ENCODE peak calls at places on chromosomes 4 and X, in six cellular contexts. One of them, this sample, is unnamed.

GRCh38 chrX:37716502-37717068 is 31.0 kb downstream of the XK start:
- DNase-seq in tibial artery: no peak
- DNase-seq in psoas muscle: no peak
- DNase-seq in sigmoid colon: no peak
- DNase-seq in epithelial cell of esophagus: no peak
- DNase-seq in mucosa of descending colon: no peak
- DNase-seq in this sample: no peak

GRCh38 chrX:103688949-103689348 is 2.5 kb upstream of the MORF4L2 start:
- DNase-seq in tibial artery: no peak
- DNase-seq in epithelial cell of esophagus: peak
- DNase-seq in psoas muscle: no peak
- DNase-seq in sigmoid colon: no peak
- DNase-seq in mucosa of descending colon: no peak
- DNase-seq in this sample: no peak

GRCh38 chr4:158008551-158009218 is 164.1 kb downstream of the GASK1B start:
- DNase-seq in mucosa of descending colon: no peak
- DNase-seq in tibial artery: no peak
- DNase-seq in sigmoid colon: no peak
- DNase-seq in epithelial cell of esophagus: peak
- DNase-seq in psoas muscle: no peak
- DNase-seq in this sample: no peak

GRCh38 chr4:6767725-6768538 is 14.6 kb upstream of the KIAA0232 start:
- DNase-seq in epithelial cell of esophagus: no peak
- DNase-seq in psoas muscle: peak
- DNase-seq in sigmoid colon: peak
- DNase-seq in tibial artery: no peak
- DNase-seq in mucosa of descending colon: peak
- DNase-seq in this sample: peak

GRCh38 chr4:2322227-2322626 is 60.3 kb upstream of the MXD4 start:
- DNase-seq in mucosa of descending colon: no peak
- DNase-seq in tibial artery: peak
- DNase-seq in sigmoid colon: no peak
- DNase-seq in psoas muscle: no peak
- DNase-seq in epithelial cell of esophagus: no peak
- DNase-seq in this sample: no peak

GRCh38 chrX:30735839-30736238 is 82.6 kb downstream of the GK start:
- DNase-seq in sigmoid colon: no peak
- DNase-seq in psoas muscle: no peak
- DNase-seq in mucosa of descending colon: no peak
- DNase-seq in tibial artery: no peak
- DNase-seq in epithelial cell of esophagus: peak
- DNase-seq in this sample: peak

GRCh38 chrX:149374751-149375150 is 130.4 kb downstream of the IDS start:
- DNase-seq in tibial artery: no peak
- DNase-seq in psoas muscle: no peak
- DNase-seq in mucosa of descending colon: no peak
- DNase-seq in sigmoid colon: no peak
- DNase-seq in epithelial cell of esophagus: no peak
- DNase-seq in this sample: no peak

GRCh38 chr4:8235224-8235623 is 34.3 kb upstream of the HTRA3 start:
- DNase-seq in psoas muscle: no peak
- DNase-seq in epithelial cell of esophagus: no peak
- DNase-seq in tibial artery: no peak
- DNase-seq in sigmoid colon: no peak
- DNase-seq in mucosa of descending colon: no peak
- DNase-seq in this sample: no peak

GRCh38 chr4:37279121-37279520 is 34.6 kb downstream of the NWD2 start:
- DNase-seq in epithelial cell of esophagus: no peak
- DNase-seq in sigmoid colon: no peak
- DNase-seq in mucosa of descending colon: no peak
- DNase-seq in psoas muscle: no peak
- DNase-seq in tibial artery: no peak
- DNase-seq in this sample: no peak

GRCh38 chr4:83197555-83198235 is 83.2 kb upstream of the PLAC8 start:
- DNase-seq in epithelial cell of esophagus: peak
- DNase-seq in sigmoid colon: peak
- DNase-seq in psoas muscle: no peak
- DNase-seq in tibial artery: no peak
- DNase-seq in mucosa of descending colon: peak
- DNase-seq in this sample: peak

GRCh38 chr4:128823025-128823661 is 13.6 kb downstream of the JADE1 start:
- DNase-seq in mucosa of descending colon: no peak
- DNase-seq in tibial artery: no peak
- DNase-seq in epithelial cell of esophagus: peak
- DNase-seq in psoas muscle: no peak
- DNase-seq in sigmoid colon: no peak
- DNase-seq in this sample: no peak

GRCh38 chr4:118772149-118773081 is 63.5 kb downstream of the SEC24D start:
- DNase-seq in epithelial cell of esophagus: peak
- DNase-seq in tibial artery: no peak
- DNase-seq in mucosa of descending colon: no peak
- DNase-seq in sigmoid colon: no peak
- DNase-seq in psoas muscle: no peak
- DNase-seq in this sample: no peak

GRCh38 chrX:103530540-103530939 is 11.3 kb upstream of the RAB40A start:
- DNase-seq in mucosa of descending colon: no peak
- DNase-seq in sigmoid colon: no peak
- DNase-seq in tibial artery: no peak
- DNase-seq in psoas muscle: no peak
- DNase-seq in epithelial cell of esophagus: no peak
- DNase-seq in this sample: no peak

GRCh38 chr4:165106518-165106917 is 6.1 kb downstream of the TMEM192 start:
- DNase-seq in tibial artery: no peak
- DNase-seq in epithelial cell of esophagus: no peak
- DNase-seq in psoas muscle: no peak
- DNase-seq in sigmoid colon: no peak
- DNase-seq in mucosa of descending colon: no peak
- DNase-seq in this sample: no peak

GRCh38 chrX:146956760-146957159 is 142.2 kb upstream of the CXorf51A start:
- DNase-seq in sigmoid colon: no peak
- DNase-seq in mucosa of descending colon: no peak
- DNase-seq in tibial artery: no peak
- DNase-seq in psoas muscle: no peak
- DNase-seq in epithelial cell of esophagus: no peak
- DNase-seq in this sample: no peak

GRCh38 chr4:54165438-54165837 is 63.7 kb upstream of the PDGFRA start:
- DNase-seq in mucosa of descending colon: no peak
- DNase-seq in sigmoid colon: no peak
- DNase-seq in psoas muscle: no peak
- DNase-seq in epithelial cell of esophagus: peak
- DNase-seq in tibial artery: no peak
- DNase-seq in this sample: no peak

GRCh38 chrX:2576793-2577192 is 76.0 kb upstream of the DHRSX start:
- DNase-seq in sigmoid colon: no peak
- DNase-seq in psoas muscle: no peak
- DNase-seq in tibial artery: no peak
- DNase-seq in epithelial cell of esophagus: peak
- DNase-seq in mucosa of descending colon: no peak
- DNase-seq in this sample: no peak

GRCh38 chrX:150446995-150447394 is 83.9 kb downstream of the MAMLD1 start:
- DNase-seq in epithelial cell of esophagus: no peak
- DNase-seq in mucosa of descending colon: no peak
- DNase-seq in sigmoid colon: no peak
- DNase-seq in psoas muscle: no peak
- DNase-seq in tibial artery: no peak
- DNase-seq in this sample: no peak

GRCh38 chr4:57374866-57375595 is 264.8 kb upstream of the IGFBP7 start:
- DNase-seq in epithelial cell of esophagus: no peak
- DNase-seq in psoas muscle: no peak
- DNase-seq in mucosa of descending colon: no peak
- DNase-seq in sigmoid colon: no peak
- DNase-seq in tibial artery: no peak
- DNase-seq in this sample: no peak

GRCh38 chrX:73561791-73562190 is 1.2 kb upstream of the CHIC1 start:
- DNase-seq in epithelial cell of esophagus: no peak
- DNase-seq in psoas muscle: no peak
- DNase-seq in sigmoid colon: no peak
- DNase-seq in tibial artery: no peak
- DNase-seq in mucosa of descending colon: no peak
- DNase-seq in this sample: no peak

GRCh38 chr4:174053895-174054294 is 229.6 kb downstream of the FBXO8 start:
- DNase-seq in mucosa of descending colon: no peak
- DNase-seq in epithelial cell of esophagus: no peak
- DNase-seq in psoas muscle: no peak
- DNase-seq in sigmoid colon: no peak
- DNase-seq in tibial artery: no peak
- DNase-seq in this sample: no peak

GRCh38 chr4:173318648-173319211 is 15.4 kb downstream of the HMGB2 start:
- DNase-seq in epithelial cell of esophagus: peak
- DNase-seq in sigmoid colon: no peak
- DNase-seq in mucosa of descending colon: no peak
- DNase-seq in psoas muscle: no peak
- DNase-seq in tibial artery: no peak
- DNase-seq in this sample: no peak

GRCh38 chrX:129779747-129780146 is at the start of gene SASH3:
- DNase-seq in mucosa of descending colon: peak
- DNase-seq in psoas muscle: peak
- DNase-seq in epithelial cell of esophagus: no peak
- DNase-seq in sigmoid colon: peak
- DNase-seq in tibial artery: peak
- DNase-seq in this sample: peak

GRCh38 chr4:169225812-169226211 is 44.9 kb downstream of the SH3RF1 start:
- DNase-seq in sigmoid colon: no peak
- DNase-seq in epithelial cell of esophagus: peak
- DNase-seq in mucosa of descending colon: no peak
- DNase-seq in psoas muscle: no peak
- DNase-seq in tibial artery: no peak
- DNase-seq in this sample: no peak

GRCh38 chr4:176676901-176677300 is 115.8 kb downstream of the VEGFC start:
- DNase-seq in psoas muscle: no peak
- DNase-seq in sigmoid colon: no peak
- DNase-seq in mucosa of descending colon: no peak
- DNase-seq in tibial artery: no peak
- DNase-seq in epithelial cell of esophagus: no peak
- DNase-seq in this sample: no peak

GRCh38 chr4:90718926-90719325 is 591.7 kb downstream of the CCSER1 start:
- DNase-seq in tibial artery: no peak
- DNase-seq in mucosa of descending colon: no peak
- DNase-seq in epithelial cell of esophagus: no peak
- DNase-seq in sigmoid colon: no peak
- DNase-seq in psoas muscle: no peak
- DNase-seq in this sample: no peak

GRCh38 chr4:25172964-25173917 is 13.0 kb upstream of the SEPSECS start:
- DNase-seq in mucosa of descending colon: no peak
- DNase-seq in sigmoid colon: peak
- DNase-seq in epithelial cell of esophagus: peak
- DNase-seq in psoas muscle: no peak
- DNase-seq in tibial artery: peak
- DNase-seq in this sample: no peak

GRCh38 chr4:70133473-70133872 is 20.6 kb upstream of the PRR27 start:
- DNase-seq in sigmoid colon: no peak
- DNase-seq in epithelial cell of esophagus: no peak
- DNase-seq in tibial artery: no peak
- DNase-seq in mucosa of descending colon: no peak
- DNase-seq in psoas muscle: no peak
- DNase-seq in this sample: no peak

DNA sequence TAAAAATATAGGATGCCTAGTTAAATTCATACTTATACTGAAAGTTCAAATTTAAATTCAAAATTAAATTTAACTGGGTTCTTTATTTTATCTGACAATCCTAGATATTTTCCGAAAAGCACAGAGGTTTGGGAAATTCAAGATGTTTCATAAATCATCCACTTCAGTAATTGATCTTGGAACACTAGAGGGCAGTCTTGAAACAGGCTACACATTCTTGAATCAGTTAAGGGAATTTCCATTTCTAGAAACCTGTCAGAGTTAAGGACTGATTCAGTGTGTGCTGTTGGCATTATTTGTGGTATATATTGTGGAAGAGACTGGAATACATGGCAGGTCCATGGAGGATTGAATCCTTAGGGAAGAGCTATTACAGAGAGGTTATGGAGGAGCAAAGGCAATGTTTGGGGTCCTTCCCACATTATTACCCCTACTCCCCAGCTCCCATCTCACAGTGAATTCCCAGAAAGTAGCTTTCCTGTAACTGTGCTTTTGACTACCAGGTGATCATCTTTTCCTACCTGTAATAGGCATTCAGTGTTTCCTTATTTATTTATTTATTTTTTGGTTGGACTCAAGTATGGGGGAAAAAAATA is 92.9 kb downstream of the EGF start:
- DNase-seq in tibial artery: no peak
- DNase-seq in psoas muscle: no peak
- DNase-seq in mucosa of descending colon: no peak
- DNase-seq in epithelial cell of esophagus: peak
- DNase-seq in sigmoid colon: no peak
- DNase-seq in this sample: no peak
- TF ChIP-seq CTCF in tibial artery: peak
- TF ChIP-seq CTCF in psoas muscle: peak
- TF ChIP-seq CTCF in mucosa of descending colon: peak
- TF ChIP-seq CTCF in epithelial cell of esophagus: peak
- TF ChIP-seq CTCF in sigmoid colon: no peak
- TF ChIP-seq CTCF in this sample: peak

GRCh38 chr4:146621-147020 is 22.3 kb downstream of the ZNF718 start:
- DNase-seq in sigmoid colon: no peak
- DNase-seq in psoas muscle: no peak
- DNase-seq in mucosa of descending colon: no peak
- DNase-seq in tibial artery: no peak
- DNase-seq in epithelial cell of esophagus: no peak
- DNase-seq in this sample: no peak
- H3K4me3 ChIP-seq in sigmoid colon: no peak
- H3K4me3 ChIP-seq in psoas muscle: no peak
- H3K4me3 ChIP-seq in mucosa of descending colon: no peak
- H3K4me3 ChIP-seq in tibial artery: no peak
- H3K4me3 ChIP-seq in epithelial cell of esophagus: no peak
- H3K4me3 ChIP-seq in this sample: no peak

GRCh38 chr4:170736710-170737109 is 647.0 kb upstream of the AADAT start:
- DNase-seq in tibial artery: no peak
- DNase-seq in psoas muscle: no peak
- DNase-seq in mucosa of descending colon: no peak
- DNase-seq in sigmoid colon: no peak
- DNase-seq in epithelial cell of esophagus: peak
- DNase-seq in this sample: no peak

GRCh38 chr4:170743633-170744032 is 653.9 kb upstream of the AADAT start:
- DNase-seq in sigmoid colon: no peak
- DNase-seq in tibial artery: no peak
- DNase-seq in mucosa of descending colon: no peak
- DNase-seq in epithelial cell of esophagus: no peak
- DNase-seq in psoas muscle: no peak
- DNase-seq in this sample: no peak

DNA sequence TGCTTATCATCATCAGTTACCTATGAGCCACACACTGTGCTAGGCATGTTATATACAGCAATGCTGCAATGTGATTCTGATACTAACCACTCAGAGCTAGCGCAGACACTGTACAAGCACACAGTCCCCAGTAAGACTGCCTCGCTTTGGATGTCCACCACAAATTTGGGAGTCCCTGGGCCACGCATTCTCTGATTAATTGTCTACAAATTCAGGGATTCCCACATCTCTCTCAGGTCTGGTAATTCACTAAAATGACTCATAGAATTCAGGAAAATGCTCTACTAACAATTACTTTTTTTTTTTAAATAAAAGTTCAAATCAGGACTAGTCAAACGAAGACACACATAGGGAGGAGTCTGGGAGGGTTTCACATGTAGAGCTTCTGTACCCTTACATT is 652.1 kb upstream of the AADAT start:
- DNase-seq in epithelial cell of esophagus: peak
- DNase-seq in psoas muscle: no peak
- DNase-seq in sigmoid colon: no peak
- DNase-seq in tibial artery: no peak
- DNase-seq in mucosa of descending colon: no peak
- DNase-seq in this sample: no peak
- TF ChIP-seq CTCF in epithelial cell of esophagus: no peak
- TF ChIP-seq CTCF in psoas muscle: no peak
- TF ChIP-seq CTCF in sigmoid colon: no peak
- TF ChIP-seq CTCF in tibial artery: no peak
- TF ChIP-seq CTCF in mucosa of descending colon: no peak
- TF ChIP-seq CTCF in this sample: no peak

GRCh38 chrX:48575642-48576041 is 1.4 kb downstream of the RBM3 start:
- DNase-seq in epithelial cell of esophagus: no peak
- DNase-seq in sigmoid colon: no peak
- DNase-seq in psoas muscle: no peak
- DNase-seq in tibial artery: no peak
- DNase-seq in mucosa of descending colon: no peak
- DNase-seq in this sample: no peak
- H3K4me3 ChIP-seq in epithelial cell of esophagus: peak
- H3K4me3 ChIP-seq in sigmoid colon: peak
- H3K4me3 ChIP-seq in psoas muscle: peak
- H3K4me3 ChIP-seq in tibial artery: peak
- H3K4me3 ChIP-seq in mucosa of descending colon: no peak
- H3K4me3 ChIP-seq in this sample: peak

This sample was measured in transverse colon.